ENCODE peak calls at places on chromosomes 5 and 9, in eight cellular contexts. One of them, this sample, is unnamed.

GRCh38 chr5:79240561-79240960 is 4.6 kb downstream of the JMY start:
- DNase-seq in AG20443: no peak
- DNase-seq in NCI-H748 treated with DMSO at 0.1 percent for 48 hours: no peak
- DNase-seq in NCI-H1694: no peak
- DNase-seq in mammary epithelial cell: no peak
- DNase-seq in H7: no peak
- DNase-seq in ACHN: no peak
- DNase-seq in central memory CD8-positive, alpha-beta T cell: no peak
- DNase-seq in this sample: no peak

GRCh38 chr5:172142709-172143215 is 45.3 kb downstream of the STK10 start:
- DNase-seq in AG20443: no peak
- DNase-seq in NCI-H748 treated with DMSO at 0.1 percent for 48 hours: no peak
- DNase-seq in NCI-H1694: no peak
- DNase-seq in mammary epithelial cell: no peak
- DNase-seq in H7: no peak
- DNase-seq in ACHN: no peak
- DNase-seq in central memory CD8-positive, alpha-beta T cell: no peak
- DNase-seq in this sample: no peak

GRCh38 chr5:77558266-77558665 is 66.2 kb upstream of the WDR41 start:
- DNase-seq in AG20443: no peak
- DNase-seq in NCI-H748 treated with DMSO at 0.1 percent for 48 hours: no peak
- DNase-seq in NCI-H1694: no peak
- DNase-seq in mammary epithelial cell: no peak
- DNase-seq in H7: peak
- DNase-seq in ACHN: no peak
- DNase-seq in central memory CD8-positive, alpha-beta T cell: no peak
- DNase-seq in this sample: no peak

GRCh38 chr9:69877852-69878507 is 57.4 kb downstream of the CFAP95 start:
- DNase-seq in AG20443: peak
- DNase-seq in NCI-H748 treated with DMSO at 0.1 percent for 48 hours: peak
- DNase-seq in NCI-H1694: peak
- DNase-seq in mammary epithelial cell: peak
- DNase-seq in H7: peak
- DNase-seq in ACHN: peak
- DNase-seq in central memory CD8-positive, alpha-beta T cell: no peak
- DNase-seq in this sample: peak

GRCh38 chr9:117938086-117938485 is 233.9 kb downstream of the TLR4 start:
- DNase-seq in AG20443: no peak
- DNase-seq in NCI-H748 treated with DMSO at 0.1 percent for 48 hours: no peak
- DNase-seq in NCI-H1694: no peak
- DNase-seq in mammary epithelial cell: no peak
- DNase-seq in H7: no peak
- DNase-seq in ACHN: no peak
- DNase-seq in central memory CD8-positive, alpha-beta T cell: no peak
- DNase-seq in this sample: no peak

GRCh38 chr5:126552614-126553013 is 42.4 kb downstream of the ALDH7A1 start:
- DNase-seq in AG20443: no peak
- DNase-seq in NCI-H748 treated with DMSO at 0.1 percent for 48 hours: no peak
- DNase-seq in NCI-H1694: no peak
- DNase-seq in mammary epithelial cell: no peak
- DNase-seq in H7: no peak
- DNase-seq in ACHN: no peak
- DNase-seq in central memory CD8-positive, alpha-beta T cell: no peak
- DNase-seq in this sample: no peak

GRCh38 chr9:112777914-112778313 is 27.4 kb downstream of the SNX30 start:
- DNase-seq in AG20443: peak
- DNase-seq in NCI-H748 treated with DMSO at 0.1 percent for 48 hours: no peak
- DNase-seq in NCI-H1694: no peak
- DNase-seq in mammary epithelial cell: peak
- DNase-seq in H7: no peak
- DNase-seq in ACHN: peak
- DNase-seq in central memory CD8-positive, alpha-beta T cell: no peak
- DNase-seq in this sample: no peak

GRCh38 chr9:111959960-111960359 is 63.3 kb downstream of the UGCG start:
- DNase-seq in AG20443: no peak
- DNase-seq in NCI-H748 treated with DMSO at 0.1 percent for 48 hours: no peak
- DNase-seq in NCI-H1694: no peak
- DNase-seq in mammary epithelial cell: no peak
- DNase-seq in H7: no peak
- DNase-seq in ACHN: peak
- DNase-seq in central memory CD8-positive, alpha-beta T cell: no peak
- DNase-seq in this sample: no peak

GRCh38 chr9:127853312-127854168 is 918 bp downstream of the ENG start:
- DNase-seq in AG20443: peak
- DNase-seq in NCI-H748 treated with DMSO at 0.1 percent for 48 hours: no peak
- DNase-seq in NCI-H1694: no peak
- DNase-seq in mammary epithelial cell: peak
- DNase-seq in H7: no peak
- DNase-seq in ACHN: no peak
- DNase-seq in central memory CD8-positive, alpha-beta T cell: no peak
- DNase-seq in this sample: no peak

GRCh38 chr9:32422237-32422806 is 37.9 kb downstream of the ACO1 start:
- DNase-seq in AG20443: no peak
- DNase-seq in NCI-H748 treated with DMSO at 0.1 percent for 48 hours: no peak
- DNase-seq in NCI-H1694: no peak
- DNase-seq in mammary epithelial cell: no peak
- DNase-seq in H7: no peak
- DNase-seq in ACHN: no peak
- DNase-seq in central memory CD8-positive, alpha-beta T cell: no peak
- DNase-seq in this sample: no peak

GRCh38 chr9:135888126-135888765 is 19.1 kb downstream of the CAMSAP1 start:
- DNase-seq in AG20443: no peak
- DNase-seq in NCI-H748 treated with DMSO at 0.1 percent for 48 hours: no peak
- DNase-seq in NCI-H1694: no peak
- DNase-seq in mammary epithelial cell: no peak
- DNase-seq in H7: no peak
- DNase-seq in ACHN: no peak
- DNase-seq in central memory CD8-positive, alpha-beta T cell: no peak
- DNase-seq in this sample: peak

GRCh38 chr5:177453852-177454396 is 7.3 kb downstream of the PRR7 start:
- DNase-seq in AG20443: peak
- DNase-seq in NCI-H748 treated with DMSO at 0.1 percent for 48 hours: no peak
- DNase-seq in NCI-H1694: no peak
- DNase-seq in mammary epithelial cell: no peak
- DNase-seq in H7: no peak
- DNase-seq in ACHN: no peak
- DNase-seq in central memory CD8-positive, alpha-beta T cell: no peak
- DNase-seq in this sample: no peak

GRCh38 chr5:37836173-37837100 is 3.4 kb downstream of the GDNF start:
- DNase-seq in AG20443: peak
- DNase-seq in NCI-H748 treated with DMSO at 0.1 percent for 48 hours: no peak
- DNase-seq in NCI-H1694: no peak
- DNase-seq in mammary epithelial cell: peak
- DNase-seq in H7: peak
- DNase-seq in ACHN: no peak
- DNase-seq in central memory CD8-positive, alpha-beta T cell: no peak
- DNase-seq in this sample: no peak

GRCh38 chr5:98742395-98743073 is 30.9 kb upstream of the RGMB start:
- DNase-seq in AG20443: no peak
- DNase-seq in NCI-H748 treated with DMSO at 0.1 percent for 48 hours: no peak
- DNase-seq in NCI-H1694: no peak
- DNase-seq in mammary epithelial cell: no peak
- DNase-seq in H7: no peak
- DNase-seq in ACHN: no peak
- DNase-seq in central memory CD8-positive, alpha-beta T cell: no peak
- DNase-seq in this sample: no peak

GRCh38 chr5:168728812-168729211 is 149.6 kb upstream of the PANK3 start:
- DNase-seq in AG20443: no peak
- DNase-seq in NCI-H748 treated with DMSO at 0.1 percent for 48 hours: no peak
- DNase-seq in NCI-H1694: no peak
- DNase-seq in mammary epithelial cell: no peak
- DNase-seq in H7: no peak
- DNase-seq in ACHN: no peak
- DNase-seq in central memory CD8-positive, alpha-beta T cell: no peak
- DNase-seq in this sample: no peak

GRCh38 chr9:131776473-131776872 is 36.6 kb upstream of the RAPGEF1 start:
- DNase-seq in AG20443: peak
- DNase-seq in NCI-H748 treated with DMSO at 0.1 percent for 48 hours: no peak
- DNase-seq in NCI-H1694: no peak
- DNase-seq in mammary epithelial cell: no peak
- DNase-seq in H7: peak
- DNase-seq in ACHN: peak
- DNase-seq in central memory CD8-positive, alpha-beta T cell: no peak
- DNase-seq in this sample: no peak

GRCh38 chr5:179243333-179243732 is 101.9 kb downstream of the ADAMTS2 start:
- DNase-seq in AG20443: peak
- DNase-seq in NCI-H748 treated with DMSO at 0.1 percent for 48 hours: no peak
- DNase-seq in NCI-H1694: no peak
- DNase-seq in mammary epithelial cell: no peak
- DNase-seq in H7: no peak
- DNase-seq in ACHN: no peak
- DNase-seq in central memory CD8-positive, alpha-beta T cell: no peak
- DNase-seq in this sample: no peak

GRCh38 chr9:36798350-36799065 is 225.8 kb downstream of the MELK start:
- DNase-seq in AG20443: no peak
- DNase-seq in NCI-H748 treated with DMSO at 0.1 percent for 48 hours: peak
- DNase-seq in NCI-H1694: peak
- DNase-seq in mammary epithelial cell: no peak
- DNase-seq in H7: peak
- DNase-seq in ACHN: no peak
- DNase-seq in central memory CD8-positive, alpha-beta T cell: no peak
- DNase-seq in this sample: no peak

GRCh38 chr5:116990010-116990409 is 415.4 kb upstream of the SEMA6A start:
- DNase-seq in AG20443: no peak
- DNase-seq in NCI-H748 treated with DMSO at 0.1 percent for 48 hours: no peak
- DNase-seq in NCI-H1694: no peak
- DNase-seq in mammary epithelial cell: no peak
- DNase-seq in H7: no peak
- DNase-seq in ACHN: no peak
- DNase-seq in central memory CD8-positive, alpha-beta T cell: no peak
- DNase-seq in this sample: no peak

GRCh38 chr9:114290561-114290986 is 32.3 kb upstream of the ORM1 start:
- DNase-seq in AG20443: no peak
- DNase-seq in NCI-H748 treated with DMSO at 0.1 percent for 48 hours: no peak
- DNase-seq in NCI-H1694: no peak
- DNase-seq in mammary epithelial cell: no peak
- DNase-seq in H7: no peak
- DNase-seq in ACHN: no peak
- DNase-seq in central memory CD8-positive, alpha-beta T cell: no peak
- DNase-seq in this sample: no peak

GRCh38 chr5:177310332-177310731 is 1.4 kb downstream of the MXD3 start:
- DNase-seq in AG20443: no peak
- DNase-seq in NCI-H748 treated with DMSO at 0.1 percent for 48 hours: no peak
- DNase-seq in NCI-H1694: no peak
- DNase-seq in mammary epithelial cell: no peak
- DNase-seq in H7: no peak
- DNase-seq in ACHN: no peak
- DNase-seq in central memory CD8-positive, alpha-beta T cell: no peak
- DNase-seq in this sample: no peak

GRCh38 chr9:33211695-33212393 is 28.1 kb upstream of the SPINK4 start:
- DNase-seq in AG20443: no peak
- DNase-seq in NCI-H748 treated with DMSO at 0.1 percent for 48 hours: no peak
- DNase-seq in NCI-H1694: no peak
- DNase-seq in mammary epithelial cell: peak
- DNase-seq in H7: no peak
- DNase-seq in ACHN: no peak
- DNase-seq in central memory CD8-positive, alpha-beta T cell: no peak
- DNase-seq in this sample: no peak

GRCh38 chr9:113599647-113600476 is 136.3 kb downstream of the RGS3 start:
- DNase-seq in AG20443: peak
- DNase-seq in NCI-H748 treated with DMSO at 0.1 percent for 48 hours: no peak
- DNase-seq in NCI-H1694: peak
- DNase-seq in mammary epithelial cell: no peak
- DNase-seq in H7: peak
- DNase-seq in ACHN: no peak
- DNase-seq in central memory CD8-positive, alpha-beta T cell: no peak
- DNase-seq in this sample: no peak

GRCh38 chr9:100098241-100098886 is 436 bp downstream of the ERP44 start:
- DNase-seq in AG20443: peak
- DNase-seq in NCI-H748 treated with DMSO at 0.1 percent for 48 hours: peak
- DNase-seq in NCI-H1694: peak
- DNase-seq in mammary epithelial cell: peak
- DNase-seq in H7: peak
- DNase-seq in ACHN: peak
- DNase-seq in central memory CD8-positive, alpha-beta T cell: no peak
- DNase-seq in this sample: peak

GRCh38 chr5:94442971-94443370 is 175.4 kb downstream of the KIAA0825 start:
- DNase-seq in AG20443: no peak
- DNase-seq in NCI-H748 treated with DMSO at 0.1 percent for 48 hours: no peak
- DNase-seq in NCI-H1694: peak
- DNase-seq in mammary epithelial cell: peak
- DNase-seq in H7: no peak
- DNase-seq in ACHN: no peak
- DNase-seq in central memory CD8-positive, alpha-beta T cell: no peak
- DNase-seq in this sample: no peak

GRCh38 chr9:135660407-135660806 is 2.7 kb upstream of the LCN9 start:
- DNase-seq in AG20443: no peak
- DNase-seq in NCI-H748 treated with DMSO at 0.1 percent for 48 hours: no peak
- DNase-seq in NCI-H1694: no peak
- DNase-seq in mammary epithelial cell: no peak
- DNase-seq in H7: peak
- DNase-seq in ACHN: no peak
- DNase-seq in central memory CD8-positive, alpha-beta T cell: no peak
- DNase-seq in this sample: no peak

GRCh38 chr5:116573279-116573616 is 1.4 kb downstream of the SEMA6A start:
- DNase-seq in AG20443: peak
- DNase-seq in NCI-H748 treated with DMSO at 0.1 percent for 48 hours: peak
- DNase-seq in NCI-H1694: no peak
- DNase-seq in mammary epithelial cell: peak
- DNase-seq in H7: peak
- DNase-seq in ACHN: peak
- DNase-seq in central memory CD8-positive, alpha-beta T cell: no peak
- DNase-seq in this sample: peak

GRCh38 chr9:87065981-87066380 is 118.7 kb upstream of the GAS1 start:
- DNase-seq in AG20443: peak
- DNase-seq in NCI-H748 treated with DMSO at 0.1 percent for 48 hours: no peak
- DNase-seq in NCI-H1694: no peak
- DNase-seq in mammary epithelial cell: no peak
- DNase-seq in H7: no peak
- DNase-seq in ACHN: no peak
- DNase-seq in central memory CD8-positive, alpha-beta T cell: no peak
- DNase-seq in this sample: no peak

GRCh38 chr5:132756542-132756941 is 9.3 kb downstream of the CCNI2 start:
- DNase-seq in AG20443: no peak
- DNase-seq in NCI-H748 treated with DMSO at 0.1 percent for 48 hours: no peak
- DNase-seq in NCI-H1694: no peak
- DNase-seq in mammary epithelial cell: no peak
- DNase-seq in H7: no peak
- DNase-seq in ACHN: no peak
- DNase-seq in central memory CD8-positive, alpha-beta T cell: no peak
- DNase-seq in this sample: no peak

GRCh38 chr5:16776611-16777251 is 159.4 kb downstream of the MYO10 start:
- DNase-seq in AG20443: no peak
- DNase-seq in NCI-H748 treated with DMSO at 0.1 percent for 48 hours: peak
- DNase-seq in NCI-H1694: no peak
- DNase-seq in mammary epithelial cell: no peak
- DNase-seq in H7: peak
- DNase-seq in ACHN: no peak
- DNase-seq in central memory CD8-positive, alpha-beta T cell: no peak
- DNase-seq in this sample: peak

GRCh38 chr9:91179237-91180138 is 182.2 kb downstream of the AUH start:
- DNase-seq in AG20443: peak
- DNase-seq in NCI-H748 treated with DMSO at 0.1 percent for 48 hours: no peak
- DNase-seq in NCI-H1694: no peak
- DNase-seq in mammary epithelial cell: peak
- DNase-seq in H7: peak
- DNase-seq in ACHN: no peak
- DNase-seq in central memory CD8-positive, alpha-beta T cell: no peak
- DNase-seq in this sample: no peak

GRCh38 chr9:38486837-38487236 is 62.6 kb upstream of the IGFBPL1 start:
- DNase-seq in AG20443: no peak
- DNase-seq in NCI-H748 treated with DMSO at 0.1 percent for 48 hours: no peak
- DNase-seq in NCI-H1694: no peak
- DNase-seq in mammary epithelial cell: no peak
- DNase-seq in H7: peak
- DNase-seq in ACHN: no peak
- DNase-seq in central memory CD8-positive, alpha-beta T cell: no peak
- DNase-seq in this sample: no peak

GRCh38 chr5:154753792-154754191 is 1.4 kb upstream of the LARP1 start:
- DNase-seq in AG20443: peak
- DNase-seq in NCI-H748 treated with DMSO at 0.1 percent for 48 hours: no peak
- DNase-seq in NCI-H1694: no peak
- DNase-seq in mammary epithelial cell: no peak
- DNase-seq in H7: no peak
- DNase-seq in ACHN: no peak
- DNase-seq in central memory CD8-positive, alpha-beta T cell: no peak
- DNase-seq in this sample: no peak

GRCh38 chr5:9338796-9339195 is 207.1 kb downstream of the SEMA5A start:
- DNase-seq in AG20443: no peak
- DNase-seq in NCI-H748 treated with DMSO at 0.1 percent for 48 hours: no peak
- DNase-seq in NCI-H1694: no peak
- DNase-seq in mammary epithelial cell: no peak
- DNase-seq in H7: no peak
- DNase-seq in ACHN: no peak
- DNase-seq in central memory CD8-positive, alpha-beta T cell: no peak
- DNase-seq in this sample: no peak

This sample was measured in NCI-H2171.